ENCODE peak calls at places on chromosome 15, in six cellular contexts. K is heart left ventricle, T is gastrocnemius medialis, J is neural progenitor cell, Y is aorta, G is left ventricle myocardium inferior. A is an unnamed sample. For H3K4me1, the result is how much of the 10 kb centered on the place peaks cover.

GRCh38 chr15:98649621-98649995 is 1.3 kb downstream of the IGF1R start:
- DNase-seq in K (peak), T (no peak), J (peak), Y (peak), G (peak), A (no peak)

GRCh38 chr15:83504365-83504764 is 57.2 kb downstream of the SH3GL3 start:
- DNase-seq in K (no peak), T (no peak), J (no peak), Y (no peak), G (no peak), A (no peak)

GRCh38 chr15:85750319-85750806 is 44.4 kb downstream of the KLHL25 start:
- DNase-seq in K (peak), T (peak), J (peak), Y (peak), G (peak), A (no peak)

GRCh38 chr15:79943820-79944219 is 27.2 kb downstream of the BCL2A1 start:
- DNase-seq in K (no peak), T (no peak), J (no peak), Y (no peak), G (no peak), A (no peak)

GRCh38 chr15:49182128-49182527 is 12.1 kb downstream of the GALK2 start:
- DNase-seq in K (no peak), T (no peak), J (no peak), Y (no peak), G (no peak), A (no peak)

GRCh38 chr15:97168704-97169475 is 791.6 kb upstream of the ARRDC4 start:
- DNase-seq in K (no peak), T (no peak), J (peak), Y (no peak), G (no peak), A (no peak)

GRCh38 chr15:68371851-68372250 is 60.1 kb downstream of the ITGA11 start:
- DNase-seq in K (no peak), T (no peak), J (no peak), Y (no peak), G (no peak), A (no peak)

GRCh38 chr15:98743177-98743576 is 94.8 kb downstream of the IGF1R start:
- DNase-seq in K (no peak), T (no peak), J (no peak), Y (no peak), G (no peak), A (no peak)

GRCh38 chr15:69451951-69452701 is 492 bp upstream of the RPLP1 start:
- DNase-seq in K (no peak), T (no peak), J (peak), Y (peak), G (no peak), A (no peak)

GRCh38 chr15:95464091-95464888 is 866.2 kb upstream of the NR2F2 start:
- DNase-seq in K (no peak), T (no peak), J (no peak), Y (no peak), G (no peak), A (no peak)

GRCh38 chr15:48939686-48940085 is 24.0 kb downstream of the SHC4 start:
- DNase-seq in K (no peak), T (no peak), J (no peak), Y (peak), G (no peak), A (no peak)

GRCh38 chr15:23467110-23467600 is 20.1 kb upstream of the GOLGA6L2 start:
- DNase-seq in K (no peak), T (no peak), J (peak), Y (no peak), G (no peak), A (no peak)

GRCh38 chr15:75455982-75456531 is 4.6 kb upstream of the SIN3A start:
- DNase-seq in K (no peak), T (peak), J (peak), Y (peak), G (no peak), A (no peak)

GRCh38 chr15:74618841-74619596 is 3.4 kb downstream of the CLK3 start:
- DNase-seq in K (no peak), T (no peak), J (no peak), Y (peak), G (no peak), A (peak)

GRCh38 chr15:39171944-39172368 is 408.9 kb upstream of the THBS1 start:
- DNase-seq in K (peak), T (peak), J (peak), Y (no peak), G (peak), A (no peak)

GRCh38 chr15:75082689-75083088 is 59.3 kb downstream of the PPCDC start:
- DNase-seq in K (no peak), T (no peak), J (no peak), Y (no peak), G (no peak), A (no peak)

GRCh38 chr15:39642011-39642640 is 61.2 kb downstream of the THBS1 start:
- DNase-seq in K (no peak), T (no peak), J (peak), Y (no peak), G (no peak), A (no peak)

GRCh38 chr15:43749690-43750345 is 3.6 kb downstream of the PDIA3 start:
- DNase-seq in K (no peak), T (no peak), J (no peak), Y (no peak), G (no peak), A (peak)

GRCh38 chr15:27492021-27492621 is 521.1 kb downstream of the GABRG3 start:
- DNase-seq in K (no peak), T (no peak), J (peak), Y (no peak), G (no peak), A (no peak)

GRCh38 chr15:97502038-97502437 is 458.5 kb upstream of the ARRDC4 start:
- DNase-seq in K (no peak), T (no peak), J (no peak), Y (no peak), G (no peak), A (no peak)

GRCh38 chr15:34282384-34282783 is 55.2 kb downstream of the SLC12A6 start:
- DNase-seq in K (no peak), T (no peak), J (no peak), Y (no peak), G (no peak), A (no peak)

GRCh38 chr15:56242576-56243116 is 1.0 kb downstream of the RFX7 start:
- DNase-seq in K (no peak), T (no peak), J (no peak), Y (no peak), G (no peak), A (no peak)

GRCh38 chr15:22919171-22919570 is 61.0 kb downstream of the CYFIP1 start:
- DNase-seq in K (no peak), T (no peak), J (no peak), Y (no peak), G (no peak), A (no peak)

GRCh38 chr15:57353317-57353804 is 22.9 kb upstream of the CGNL1 start:
- DNase-seq in K (no peak), T (no peak), J (no peak), Y (no peak), G (no peak), A (no peak)

GRCh38 chr15:61824291-61824690 is 236.0 kb downstream of the VPS13C start:
- DNase-seq in K (no peak), T (no peak), J (no peak), Y (no peak), G (no peak), A (no peak)

GRCh38 chr15:80596521-80596976 is 98.6 kb upstream of the ABHD17C start:
- DNase-seq in K (no peak), T (no peak), J (no peak), Y (no peak), G (no peak), A (no peak)

GRCh38 chr15:93126496-93127083 is 37.6 kb upstream of the RGMA start:
- DNase-seq in K (peak), T (peak), J (no peak), Y (peak), G (peak), A (no peak)

GRCh38 chr15:73586006-73586654 is 47.1 kb downstream of the NPTN start:
- DNase-seq in K (no peak), T (no peak), J (no peak), Y (no peak), G (no peak), A (no peak)

GRCh38 chr15:70781236-70781635 is 17.9 kb upstream of the UACA start:
- DNase-seq in K (no peak), T (no peak), J (no peak), Y (no peak), G (no peak), A (no peak)
- H3K4me1 ChIP-seq in K (under half), T (under half), J (under half), Y (under half), G (under half), A (under half)

GRCh38 chr15:90914240-90915080 is 11.4 kb downstream of the MAN2A2 start:
- DNase-seq in K (no peak), T (no peak), J (no peak), Y (no peak), G (no peak), A (peak)
- H3K27ac ChIP-seq in K (peak), T (peak), J (no peak), Y (no peak), G (peak), A (peak)

DNA sequence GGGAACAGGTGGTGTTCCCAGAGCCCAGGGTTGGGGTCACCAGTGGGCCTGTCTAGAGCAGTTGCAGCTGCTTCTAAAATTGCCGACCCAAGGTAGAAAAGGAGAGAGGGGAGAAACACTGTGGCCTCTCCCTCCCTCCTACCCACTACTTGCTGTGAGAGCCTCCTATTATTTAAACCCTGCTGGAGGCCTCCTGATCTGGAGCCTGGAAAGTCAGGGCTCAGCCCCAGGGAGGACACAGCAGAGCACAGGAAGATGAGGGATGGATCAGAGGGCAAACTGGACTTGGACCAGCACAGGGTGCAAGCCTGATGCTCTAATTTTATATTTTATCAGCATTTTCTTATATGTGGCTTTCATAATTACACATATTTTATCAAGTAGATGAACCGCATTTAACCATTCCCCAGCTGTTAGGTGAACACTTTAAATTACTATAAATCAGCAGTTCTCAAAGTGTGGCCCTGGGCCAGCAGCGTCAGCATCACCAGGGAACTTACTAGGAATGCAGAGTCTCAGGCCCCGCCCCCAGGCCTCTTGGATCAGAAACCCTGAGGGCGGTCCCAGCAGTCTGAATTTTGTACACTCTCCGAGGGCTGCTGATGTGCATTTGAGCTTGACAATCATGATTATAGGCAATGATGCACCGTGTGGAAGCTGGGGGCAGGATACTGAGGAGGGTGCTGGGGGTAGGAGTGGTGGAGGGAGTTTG is 26.7 kb downstream of the SMAD3 start:
- DNase-seq in K (no peak), T (no peak), J (peak), Y (no peak), G (no peak), A (no peak)
- H3K4me1 ChIP-seq in K (half or more), T (half or more), J (half or more), Y (under half), G (half or more), A (under half)

DNA sequence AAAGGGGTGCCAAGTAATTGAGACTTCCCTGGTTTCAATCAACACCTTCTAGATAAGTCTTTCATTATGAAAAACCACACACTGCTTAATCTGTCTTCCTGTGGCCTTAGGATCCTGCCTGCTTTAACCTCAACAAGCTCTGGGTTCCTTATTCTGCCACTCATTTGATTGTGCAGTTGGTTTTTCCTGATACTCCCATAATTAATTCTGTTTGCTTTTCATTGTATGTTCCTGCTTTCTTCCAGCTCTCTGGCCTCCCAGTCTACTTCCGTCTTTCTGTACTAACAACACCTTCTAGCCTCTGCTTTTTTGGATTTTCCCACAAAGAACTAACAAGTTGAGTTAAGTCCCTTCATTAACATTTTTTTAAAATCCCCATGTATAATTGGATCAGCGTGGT is 20.2 kb upstream of the GCNT3 start:
- DNase-seq in K (no peak), T (no peak), J (no peak), Y (no peak), G (no peak), A (no peak)
- H3K27ac ChIP-seq in K (no peak), T (no peak), J (no peak), Y (no peak), G (no peak), A (no peak)

DNA sequence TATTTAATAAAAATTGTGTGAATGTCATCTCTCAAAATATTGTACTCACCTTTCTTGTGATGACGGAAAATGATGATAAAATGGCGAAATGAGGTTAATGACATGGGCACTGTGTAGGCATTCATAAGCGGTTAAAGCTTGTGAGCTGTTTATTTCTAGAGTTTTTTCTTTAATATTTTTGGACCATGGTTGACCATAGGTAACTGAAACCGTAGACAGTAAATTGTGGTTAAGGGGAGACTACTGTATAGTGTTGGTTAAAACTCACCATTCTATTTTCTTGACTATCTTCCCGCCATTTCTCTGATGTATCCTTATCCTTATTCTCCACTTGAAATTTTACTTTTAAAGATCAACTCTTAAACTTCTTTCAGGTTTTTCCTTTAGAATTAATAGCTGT is 14.5 kb downstream of the RNF111 start:
- DNase-seq in K (no peak), T (no peak), J (no peak), Y (no peak), G (no peak), A (no peak)
- H3K4me1 ChIP-seq in K (under half), T (under half), J (under half), Y (under half), G (under half), A (under half)

DNA sequence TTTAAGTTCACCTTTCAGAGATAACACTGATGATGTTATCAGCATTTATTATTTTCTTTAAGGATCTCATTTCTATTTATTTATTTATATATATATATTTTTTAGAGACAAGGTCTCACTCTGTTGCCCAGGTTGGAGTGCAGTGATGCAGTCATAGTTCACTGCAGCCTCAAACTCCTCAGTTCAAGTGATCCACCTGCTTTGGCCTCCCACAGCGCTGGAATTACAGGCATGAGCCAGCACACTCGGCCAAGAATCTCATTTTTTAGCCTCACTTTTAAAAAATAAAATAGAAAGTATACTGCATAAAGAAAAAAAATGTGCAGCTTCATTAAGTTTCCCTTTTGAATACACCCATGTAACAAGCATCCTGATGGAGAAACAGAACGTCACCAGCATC is 35.6 kb downstream of the PLA2G4D start:
- DNase-seq in K (no peak), T (no peak), J (no peak), Y (no peak), G (no peak), A (no peak)
- H3K27ac ChIP-seq in K (no peak), T (no peak), J (no peak), Y (no peak), G (no peak), A (no peak)

A was measured in right lobe of liver.